ENCODE peak calls at places on chromosome 22, in eight cellular contexts. J is body of pancreas; N is neural progenitor cell; I is aorta; P is CD8-positive, alpha-beta T cell; K is tibial artery; W is colonic mucosa; C is CD4-positive, alpha-beta memory T cell. S is an unnamed sample.

GRCh38 chr22:19612866-19613572 is 88.8 kb upstream of the CLDN5 start:
- DNase-seq in J (no peak), N (no peak), I (no peak), P (no peak), K (no peak), W (no peak), C (no peak), S (no peak)

GRCh38 chr22:23401910-23402274 is 178.2 kb downstream of the IGLL1 start:
- DNase-seq in J (no peak), N (no peak), I (no peak), P (no peak), K (no peak), W (peak; percentile 35), C (no peak), S (no peak)

GRCh38 chr22:32897400-32897799 is 95.9 kb downstream of the TIMP3 start:
- DNase-seq in J (no peak), N (no peak), I (no peak), P (no peak), K (no peak), W (no peak), C (no peak), S (no peak)

GRCh38 chr22:32531228-32531627 is 56.6 kb downstream of the FBXO7 start:
- DNase-seq in J (no peak), N (no peak), I (no peak), P (no peak), K (no peak), W (no peak), C (no peak), S (no peak)

GRCh38 chr22:42282252-42282942 is 11.9 kb upstream of the TCF20 start:
- DNase-seq in J (no peak), N (no peak), I (peak; percentile 37), P (no peak), K (no peak), W (no peak), C (no peak), S (no peak)

GRCh38 chr22:40705918-40706682 is 26.8 kb downstream of the MCHR1 start:
- DNase-seq in J (no peak), N (no peak), I (no peak), P (no peak), K (no peak), W (no peak), C (no peak), S (no peak)

GRCh38 chr22:26553056-26553752 is 36.7 kb downstream of the TPST2 start:
- DNase-seq in J (peak; percentile 84), N (no peak), I (no peak), P (no peak), K (no peak), W (no peak), C (no peak), S (no peak)

GRCh38 chr22:32204856-32205722 is at the start of gene RFPL2:
- DNase-seq in J (peak; percentile 64), N (peak; percentile 94), I (no peak), P (peak; percentile 47), K (no peak), W (no peak), C (peak; percentile 54), S (no peak)

GRCh38 chr22:33044059-33044458 is 14.1 kb downstream of the SYN3 start:
- DNase-seq in J (no peak), N (no peak), I (no peak), P (no peak), K (no peak), W (no peak), C (no peak), S (no peak)

GRCh38 chr22:26169312-26170111 is at the start of gene SEZ6L:
- DNase-seq in J (peak; percentile 32), N (peak; percentile 80), I (no peak), P (no peak), K (no peak), W (no peak), C (no peak), S (peak; percentile 72)

GRCh38 chr22:23520875-23521441 is 59.1 kb downstream of the IGLL1 start:
- DNase-seq in J (peak; percentile 29), N (peak; percentile 45), I (no peak), P (no peak), K (peak; percentile 54), W (peak; percentile 55), C (no peak), S (peak; percentile 91)

GRCh38 chr22:27670701-27671412 is 130.7 kb downstream of the MN1 start:
- DNase-seq in J (peak; percentile 80), N (peak; percentile 98), I (peak; percentile 59), P (no peak), K (no peak), W (no peak), C (no peak), S (peak; percentile 86)

GRCh38 chr22:50085211-50085999 is at the start of gene MLC1:
- DNase-seq in J (no peak), N (no peak), I (no peak), P (peak; percentile 29), K (no peak), W (no peak), C (peak; percentile 2), S (no peak)

GRCh38 chr22:40819741-40820140 is 595 bp upstream of the SLC25A17 start:
- DNase-seq in J (no peak), N (peak; percentile 21), I (no peak), P (no peak), K (no peak), W (no peak), C (no peak), S (no peak)

GRCh38 chr22:39500101-39500500 is 2.0 kb upstream of the MIEF1 start:
- DNase-seq in J (no peak), N (no peak), I (no peak), P (no peak), K (no peak), W (no peak), C (no peak), S (peak; percentile 31)

GRCh38 chr22:39503590-39503989 is 1.5 kb downstream of the MIEF1 start:
- DNase-seq in J (no peak), N (no peak), I (no peak), P (no peak), K (no peak), W (no peak), C (no peak), S (no peak)

GRCh38 chr22:39502789-39503464 is 837 bp downstream of the MIEF1 start:
- DNase-seq in J (no peak), N (no peak), I (no peak), P (no peak), K (no peak), W (no peak), C (no peak), S (peak; percentile 35)

GRCh38 chr22:39502109-39502788 is at the start of gene MIEF1:
- DNase-seq in J (peak; percentile 99), N (peak; percentile 97), I (peak; percentile 99), P (peak; percentile 90), K (peak; percentile 99), W (peak; percentile 99), C (peak; percentile 82), S (peak; percentile 99)

GRCh38 chr22:39501644-39502108 is 414 bp upstream of the MIEF1 start:
- DNase-seq in J (no peak), N (no peak), I (no peak), P (no peak), K (no peak), W (no peak), C (no peak), S (peak; percentile 16)
- H3K4me3 ChIP-seq in J (no peak overlapping the region), N (peak overlapping the region; percentile 83), I (peak overlapping the region; percentile 28), P (peak overlapping the region; percentile 80), K (peak overlapping the region; percentile 75), W (peak overlapping the region; percentile 92), C (peak overlapping the region; percentile 63), S (peak overlapping the region; percentile 86)

GRCh38 chr22:43449831-43450225 is 38.0 kb downstream of the MPPED1 start:
- DNase-seq in J (no peak), N (no peak), I (no peak), P (no peak), K (no peak), W (no peak), C (no peak), S (no peak)
- H3K9me3 ChIP-seq in J (no peaks in the 10 kb centered on the region), N (no peaks in the 10 kb centered on the region), I (no peaks in the 10 kb centered on the region), P (no peaks in the 10 kb centered on the region), K (no peaks in the 10 kb centered on the region), W (no peaks in the 10 kb centered on the region), C (no peaks in the 10 kb centered on the region), S (no peaks in the 10 kb centered on the region)

DNA sequence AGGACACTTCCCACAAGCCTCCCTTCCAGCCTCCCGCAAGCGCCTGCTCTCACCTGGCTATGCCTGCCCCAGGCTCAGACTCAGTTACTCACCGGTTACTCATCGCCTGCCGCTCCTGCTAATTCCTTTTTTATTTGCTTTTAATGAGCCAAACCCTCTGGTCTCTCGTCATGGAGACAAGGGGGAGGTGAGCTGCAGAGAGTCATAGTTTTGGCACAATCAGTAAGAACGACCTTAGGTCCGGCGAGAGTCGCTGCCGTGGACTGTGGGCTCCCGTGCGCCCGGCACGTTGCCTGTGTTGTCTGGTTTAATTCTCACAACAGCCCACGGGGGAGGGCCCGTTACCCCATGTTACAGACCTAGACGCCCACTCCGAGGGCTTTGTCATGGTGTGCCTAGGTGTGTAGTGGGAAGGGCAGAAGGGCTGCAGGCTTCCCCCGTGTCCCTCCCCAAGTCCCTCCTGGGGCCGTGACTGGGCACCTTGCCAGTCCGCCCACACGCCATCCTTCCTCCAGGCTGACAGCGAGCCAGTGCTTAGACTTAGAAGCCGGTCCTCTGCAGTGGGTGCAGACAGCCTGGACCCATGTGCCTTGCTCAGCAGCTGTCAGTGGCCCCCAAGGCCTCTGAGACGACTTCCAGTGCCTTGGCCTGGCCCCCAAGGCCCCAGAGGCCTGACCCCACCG is 42.2 kb downstream of the WNT7B start:
- DNase-seq in J (peak; percentile 39), N (no peak), I (peak; percentile 70), P (no peak), K (no peak), W (no peak), C (no peak), S (no peak)
- H3K27me3 ChIP-seq in J (no peaks in the 10 kb centered on the region), N (no peaks in the 10 kb centered on the region), I (no peaks in the 10 kb centered on the region), P (no peaks in the 10 kb centered on the region), K (no peaks in the 10 kb centered on the region), W (no peaks in the 10 kb centered on the region), C (no peaks in the 10 kb centered on the region), S (no peaks in the 10 kb centered on the region)

GRCh38 chr22:39558254-39558727 is 12.3 kb upstream of the CACNA1I start:
- DNase-seq in J (no peak), N (peak; percentile 50), I (no peak), P (no peak), K (no peak), W (no peak), C (no peak), S (no peak)
- H3K4me3 ChIP-seq in J (no peak overlapping the region), N (peak overlapping the region; percentile 53), I (no peak overlapping the region), P (no peak overlapping the region), K (no peak overlapping the region), W (no peak overlapping the region), C (no peak overlapping the region), S (peak overlapping the region; percentile 45)

GRCh38 chr22:29739346-29739875 is 19.6 kb downstream of the CABP7 start:
- DNase-seq in J (no peak), N (no peak), I (no peak), P (no peak), K (no peak), W (no peak), C (no peak), S (no peak)

GRCh38 chr22:29738118-29738815 is 18.5 kb downstream of the CABP7 start:
- DNase-seq in J (no peak), N (no peak), I (no peak), P (no peak), K (no peak), W (no peak), C (no peak), S (no peak)

GRCh38 chr22:29734853-29735252 is 15.1 kb downstream of the CABP7 start:
- DNase-seq in J (no peak), N (peak; percentile 53), I (no peak), P (no peak), K (no peak), W (no peak), C (no peak), S (no peak)

GRCh38 chr22:29740216-29740615 is 20.4 kb downstream of the CABP7 start:
- DNase-seq in J (no peak), N (no peak), I (no peak), P (no peak), K (no peak), W (no peak), C (no peak), S (peak; percentile 18)

GRCh38 chr22:29737251-29738117 is 17.7 kb downstream of the CABP7 start:
- DNase-seq in J (no peak), N (no peak), I (no peak), P (no peak), K (no peak), W (no peak), C (no peak), S (peak; percentile 79)
- H3K9me3 ChIP-seq in J (no peaks in the 10 kb centered on the region), N (no peaks in the 10 kb centered on the region), I (no peaks in the 10 kb centered on the region), P (no peaks in the 10 kb centered on the region), K (no peaks in the 10 kb centered on the region), W (no peaks in the 10 kb centered on the region), C (no peaks in the 10 kb centered on the region), S (no peaks in the 10 kb centered on the region)

S was measured in right cardiac atrium.